ENCODE peak calls at places on chromosomes 4 and X, in four cellular contexts. Z is cardiac muscle cell, Q is ovary, L is endothelial cell. S is an unnamed sample.

GRCh38 chr4:88291003-88291402 is 6.6 kb upstream of the PPM1K start:
- DNase-seq in Z (peak), Q (no peak), L (no peak), S (peak)

GRCh38 chrX:73876897-73877296 is 313.9 kb downstream of the CHIC1 start:
- DNase-seq in Z (no peak), Q (no peak), L (no peak), S (no peak)

GRCh38 chr4:57499786-57500185 is 389.6 kb upstream of the IGFBP7 start:
- DNase-seq in Z (no peak), Q (no peak), L (no peak), S (no peak)

GRCh38 chr4:20464381-20464780 is 212.7 kb downstream of the SLIT2 start:
- DNase-seq in Z (peak), Q (no peak), L (no peak), S (no peak)

GRCh38 chr4:79284893-79285292 is 41.0 kb downstream of the NAA11 start:
- DNase-seq in Z (peak), Q (no peak), L (no peak), S (no peak)

GRCh38 chr4:13840573-13841185 is 213.2 kb upstream of the BOD1L1 start:
- DNase-seq in Z (no peak), Q (no peak), L (no peak), S (no peak)

GRCh38 chr4:98517444-98518021 is 140.9 kb downstream of the TSPAN5 start:
- DNase-seq in Z (peak), Q (no peak), L (no peak), S (no peak)

GRCh38 chr4:10077492-10078335 is 38.9 kb downstream of the WDR1 start:
- DNase-seq in Z (no peak), Q (no peak), L (no peak), S (no peak)

GRCh38 chr4:36638273-36638811 is 356.9 kb downstream of the DTHD1 start:
- DNase-seq in Z (no peak), Q (no peak), L (no peak), S (no peak)

GRCh38 chr4:24551492-24552330 is 32.6 kb downstream of the DHX15 start:
- DNase-seq in Z (peak), Q (no peak), L (no peak), S (no peak)

GRCh38 chr4:39464886-39465501 is 6.1 kb downstream of the LIAS start:
- DNase-seq in Z (peak), Q (no peak), L (no peak), S (no peak)

GRCh38 chrX:18354369-18355329 is at the start of gene SCML2:
- DNase-seq in Z (peak), Q (peak), L (peak), S (no peak)

GRCh38 chrX:68261060-68261672 is 172.1 kb downstream of the OPHN1 start:
- DNase-seq in Z (peak), Q (no peak), L (no peak), S (no peak)

GRCh38 chr4:72391281-72391680 is 177.7 kb downstream of the ADAMTS3 start:
- DNase-seq in Z (peak), Q (no peak), L (no peak), S (no peak)

GRCh38 chr4:56301181-56302076 is 85.9 kb downstream of the AASDH start:
- DNase-seq in Z (peak), Q (peak), L (peak), S (no peak)

GRCh38 chr4:162485486-162485885 is 321.7 kb upstream of the FSTL5 start:
- DNase-seq in Z (no peak), Q (no peak), L (no peak), S (no peak)

GRCh38 chrX:68821616-68822015 is 7.2 kb upstream of the EFNB1 start:
- DNase-seq in Z (no peak), Q (no peak), L (no peak), S (no peak)

GRCh38 chrX:117936162-117936561 is 180.4 kb downstream of the KLHL13 start:
- DNase-seq in Z (no peak), Q (no peak), L (no peak), S (no peak)

GRCh38 chrX:103063918-103064434 is at the start of gene BEX1:
- DNase-seq in Z (peak), Q (peak), L (peak), S (no peak)

GRCh38 chrX:103066606-103067005 is 2.6 kb upstream of the BEX1 start:
- DNase-seq in Z (peak), Q (no peak), L (no peak), S (no peak)

GRCh38 chrX:103061486-103061885 is 2.5 kb downstream of the BEX1 start:
- DNase-seq in Z (no peak), Q (no peak), L (no peak), S (no peak)

GRCh38 chrX:103063191-103063845 is 653 bp downstream of the BEX1 start:
- DNase-seq in Z (peak), Q (peak), L (peak), S (no peak)
- TF ChIP-seq CTCF in Z (peak), Q (no peak), L (peak), S (no peak)

GRCh38 chr4:185744127-185744865 is 67.7 kb downstream of the SORBS2 start:
- DNase-seq in Z (no peak), Q (no peak), L (no peak), S (no peak)
- TF ChIP-seq CTCF in Z (no peak), Q (no peak), L (no peak), S (no peak)

GRCh38 chrX:129636175-129636681 is 18.5 kb downstream of the APLN start:
- DNase-seq in Z (no peak), Q (no peak), L (no peak), S (no peak)
- TF ChIP-seq CTCF in Z (no peak), Q (no peak), L (no peak), S (no peak)

GRCh38 chr4:62901101-62901500 is 1508.1 kb downstream of the TECRL start:
- DNase-seq in Z (no peak), Q (no peak), L (no peak), S (no peak)
- TF ChIP-seq CTCF in Z (no peak), Q (no peak), L (no peak), S (no peak)

DNA sequence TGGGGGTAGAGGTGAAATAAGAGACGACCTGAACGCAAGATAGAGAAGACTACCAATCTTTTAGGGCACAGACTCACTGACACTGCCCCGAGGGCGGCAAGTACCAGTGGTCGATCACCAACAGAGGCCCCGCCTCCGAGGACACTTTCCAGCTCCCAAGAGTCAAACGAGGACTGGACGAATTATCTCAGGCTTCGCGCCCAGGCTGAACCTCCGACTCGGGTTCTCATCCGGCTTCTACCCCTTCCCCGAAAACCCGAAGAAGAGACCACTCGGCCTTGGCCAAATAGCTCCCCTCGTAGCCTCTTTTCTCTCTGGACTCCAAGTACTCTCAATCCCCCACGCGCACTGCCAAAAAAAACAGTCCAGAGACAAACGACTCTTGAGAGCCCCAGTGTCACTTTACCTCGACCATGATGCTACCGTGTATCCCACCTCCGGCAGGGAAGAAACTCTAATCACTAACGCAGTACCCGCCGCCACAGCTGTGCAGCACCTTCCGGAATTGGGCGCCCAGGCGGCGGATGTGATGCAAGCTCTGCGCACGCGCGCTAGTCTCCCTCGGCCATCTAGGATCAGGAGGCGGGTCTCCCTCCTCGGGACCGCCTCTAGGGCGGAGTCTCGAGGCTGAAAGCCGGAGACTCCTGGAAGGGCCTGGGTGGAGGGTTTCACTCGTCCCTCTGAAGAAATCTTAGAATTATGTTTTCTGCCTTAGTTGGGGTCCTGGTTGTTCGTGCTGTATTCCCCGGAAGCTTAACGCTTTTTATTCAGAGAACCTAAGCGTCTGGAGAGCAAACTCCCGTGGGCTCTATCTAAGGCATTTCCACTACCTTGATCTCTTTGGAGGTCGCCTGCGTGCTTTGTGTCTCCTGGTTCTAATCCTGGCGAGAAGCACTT is at the start of gene PLRG1:
- DNase-seq in Z (peak), Q (peak), L (peak), S (peak)
- TF ChIP-seq CTCF in Z (no peak), Q (peak), L (no peak), S (peak)

DNA sequence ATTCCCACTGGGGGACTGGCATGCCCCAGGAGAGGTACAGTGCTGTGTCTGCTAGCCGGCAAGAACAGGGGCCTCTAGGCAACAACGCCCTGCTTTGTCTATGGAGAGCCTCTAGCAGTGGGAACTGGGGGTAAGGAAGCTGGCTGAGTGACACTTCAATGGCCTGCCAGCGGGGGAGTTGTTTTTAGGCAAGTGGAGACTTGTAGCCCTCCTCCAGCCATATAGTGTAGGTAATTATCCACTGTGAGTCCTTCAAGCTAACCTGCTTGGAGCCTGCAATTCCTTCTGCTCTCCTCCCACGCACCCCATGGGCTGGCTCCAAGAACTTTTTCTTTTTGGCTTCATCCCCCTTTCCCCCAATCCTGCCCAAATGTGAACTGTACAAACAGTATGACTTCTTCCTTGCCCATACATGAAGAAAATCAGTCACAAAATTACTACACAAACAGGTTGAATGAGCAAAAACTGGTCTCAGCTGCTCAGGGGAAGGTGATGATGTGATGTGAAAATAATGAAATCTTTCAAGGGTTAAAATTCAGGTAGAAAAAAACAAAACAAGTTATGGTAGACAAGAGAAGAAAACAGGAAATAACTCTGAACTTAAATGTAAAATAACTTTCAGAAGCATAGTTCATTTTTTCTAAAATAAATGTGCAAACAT is 33.1 kb downstream of the LEF1 start:
- DNase-seq in Z (no peak), Q (no peak), L (no peak), S (no peak)
- TF ChIP-seq CTCF in Z (no peak), Q (no peak), L (no peak), S (no peak)